ENCODE peak calls at places on chromosomes 5 and 9, in ten cellular contexts. B, V, O, J, W, K, M, E, A and H are unnamed samples.

GRCh38 chr9:98709968-98710965 is 1.5 kb upstream of the GABBR2 start:
- DNase-seq in V (no peak), A (no peak), E (no peak), J (peak), W (no peak), B (no peak), O (no peak), M (no peak), K (no peak), H (no peak)

GRCh38 chr9:71783120-71783523 is 14.8 kb upstream of the CEMIP2 start:
- DNase-seq in V (peak), E (peak), W (no peak), A (no peak), B (no peak), K (no peak), M (peak), O (no peak), J (peak), H (no peak)

GRCh38 chr9:106482733-106483132 is 380.2 kb upstream of the ZNF462 start:
- DNase-seq in B (no peak), J (no peak), M (no peak), V (no peak), A (no peak), E (no peak), K (no peak), O (no peak), W (no peak), H (no peak)

GRCh38 chr5:171937351-171937750 is 69.1 kb downstream of the FBXW11 start:
- DNase-seq in J (no peak), O (no peak), K (no peak), E (no peak), M (no peak), W (no peak), B (no peak), A (no peak), V (no peak), H (no peak)

GRCh38 chr5:98432378-98432777 is 341.1 kb upstream of the RGMB start:
- DNase-seq in V (no peak), E (no peak), K (no peak), A (no peak), W (no peak), M (no peak), J (peak), B (no peak), O (no peak), H (no peak)

GRCh38 chr9:134474058-134474370 is 147.8 kb downstream of the RXRA start:
- DNase-seq in K (no peak), O (no peak), M (no peak), E (no peak), V (no peak), J (no peak), A (no peak), B (no peak), W (peak), H (no peak)

GRCh38 chr5:39547548-39548154 is 122.9 kb upstream of the DAB2 start:
- DNase-seq in B (no peak), E (peak), M (no peak), J (no peak), V (no peak), O (peak), K (no peak), A (peak), W (peak), H (no peak)

GRCh38 chr9:130118841-130119520 is 53.2 kb upstream of the NCS1 start:
- DNase-seq in K (no peak), J (peak), O (no peak), E (no peak), B (no peak), W (no peak), V (no peak), A (no peak), M (no peak), H (no peak)

GRCh38 chr9:13568446-13568845 is 289.0 kb upstream of the MPDZ start:
- DNase-seq in M (no peak), K (no peak), E (no peak), A (no peak), B (no peak), V (no peak), J (no peak), O (no peak), W (peak), H (no peak)

GRCh38 chr9:93644397-93645088 is 68.2 kb downstream of the PHF2 start:
- DNase-seq in O (no peak), A (no peak), E (no peak), M (peak), V (no peak), W (no peak), B (peak), J (no peak), K (no peak), H (no peak)

GRCh38 chr9:36566813-36567217 is 5.9 kb upstream of the MELK start:
- DNase-seq in M (peak), V (no peak), O (peak), E (no peak), K (no peak), A (peak), W (peak), J (no peak), B (no peak), H (peak)

GRCh38 chr5:75335952-75336624 is 932 bp upstream of the HMGCR start:
- DNase-seq in M (no peak), B (peak), J (no peak), A (peak), W (no peak), O (peak), V (no peak), K (no peak), E (peak), H (no peak)

GRCh38 chr5:145863005-145863404 is 9.8 kb downstream of the GRXCR2 start:
- DNase-seq in B (no peak), A (no peak), M (no peak), J (no peak), K (no peak), W (no peak), E (no peak), V (no peak), O (no peak), H (no peak)

GRCh38 chr9:126569036-126569435 is 44.7 kb upstream of the LMX1B start:
- DNase-seq in M (no peak), J (no peak), K (no peak), B (no peak), O (no peak), W (no peak), V (no peak), E (no peak), A (no peak), H (no peak)

GRCh38 chr5:178642351-178642909 is 15.6 kb upstream of the CLK4 start:
- DNase-seq in V (no peak), K (no peak), J (no peak), B (peak), O (no peak), A (no peak), W (no peak), M (no peak), E (no peak), H (peak)

GRCh38 chr5:1110930-1111726 is 735 bp downstream of the SLC12A7 start:
- DNase-seq in K (no peak), B (no peak), M (peak), V (no peak), O (no peak), E (no peak), W (peak), A (peak), J (peak), H (no peak)

GRCh38 chr9:84031534-84031933 is 50.9 kb downstream of the RMI1 start:
- DNase-seq in E (no peak), V (no peak), M (no peak), W (no peak), K (no peak), A (no peak), B (no peak), O (no peak), J (no peak), H (no peak)

GRCh38 chr5:121967187-121967586 is 5.4 kb downstream of the SRFBP1 start:
- DNase-seq in E (no peak), K (no peak), B (no peak), V (no peak), J (no peak), M (no peak), O (no peak), W (no peak), A (no peak), H (no peak)

GRCh38 chr5:96516631-96517071 is 83.6 kb upstream of the PCSK1 start:
- DNase-seq in E (no peak), O (no peak), W (no peak), A (no peak), K (no peak), M (no peak), B (no peak), V (no peak), J (no peak), H (no peak)

GRCh38 chr5:62692946-62693713 is 114.5 kb downstream of the LRRC70 start:
- DNase-seq in W (no peak), A (no peak), M (no peak), V (no peak), B (no peak), O (no peak), J (no peak), E (no peak), K (no peak), H (no peak)

GRCh38 chr5:104793031-104793430 is 1230.4 kb upstream of the NUDT12 start:
- DNase-seq in M (no peak), B (no peak), V (no peak), K (no peak), W (no peak), E (no peak), J (no peak), O (no peak), A (no peak), H (no peak)

DNA sequence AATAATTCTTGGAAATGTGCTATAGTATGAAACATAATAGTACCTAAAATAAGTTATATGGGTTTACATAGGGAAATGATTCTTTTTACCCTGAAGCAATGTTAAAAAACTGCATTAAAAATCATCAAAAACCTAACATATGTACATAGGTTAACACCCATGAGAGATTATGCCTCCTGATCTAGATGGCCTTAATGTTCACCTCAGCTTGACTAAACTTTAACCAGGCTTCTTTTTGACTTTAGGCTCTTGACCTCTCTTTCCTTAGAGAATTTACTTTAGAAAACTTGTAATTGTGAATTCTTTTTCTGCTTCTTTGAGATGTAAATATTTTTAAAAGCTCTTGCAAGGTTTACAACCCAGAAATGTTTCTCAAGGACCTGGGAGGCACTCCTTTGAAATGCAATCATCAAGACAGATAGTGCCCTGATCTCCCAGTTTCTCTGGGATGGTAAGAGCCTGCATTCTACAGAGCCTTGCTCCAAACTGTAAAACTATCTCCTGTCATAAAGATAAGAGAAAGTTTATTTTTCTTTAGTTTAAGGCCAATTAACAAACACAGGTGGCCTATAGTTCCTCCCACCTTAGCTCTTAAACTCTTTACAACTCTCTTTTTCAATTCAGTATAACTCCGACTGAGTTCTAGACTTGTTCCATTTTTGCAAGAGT is 1231.0 kb upstream of the NUDT12 start:
- DNase-seq in M (no peak), W (no peak), K (no peak), O (no peak), B (no peak), E (no peak), J (no peak), A (no peak), V (no peak), H (no peak)
- H3K27ac ChIP-seq in M (no peak), W (no peak), K (no peak), O (no peak), B (no peak), E (no peak), J (no peak), A (no peak), V (no peak), H (no peak)

DNA sequence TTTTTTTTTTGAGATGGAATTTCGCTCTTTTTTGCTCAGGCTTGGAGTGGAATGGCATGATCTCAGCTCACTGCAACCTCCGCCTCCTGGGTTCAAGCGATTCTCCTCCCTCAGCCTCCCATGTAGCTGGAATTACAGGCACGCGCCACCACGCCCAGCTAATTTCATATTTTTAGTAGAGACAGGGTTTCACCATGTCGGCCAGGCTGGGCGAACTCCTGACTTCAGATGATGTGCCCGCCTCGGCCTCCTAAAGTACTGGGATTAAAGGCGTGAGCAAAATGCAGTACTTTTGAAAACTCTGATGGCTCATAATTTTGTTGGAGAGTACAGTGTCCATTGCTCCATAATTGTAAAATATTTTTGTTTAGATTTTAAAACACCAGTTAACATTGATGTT is 52.6 kb downstream of the CCNH start:
- DNase-seq in W (no peak), M (no peak), V (no peak), B (no peak), J (no peak), K (no peak), O (no peak), E (no peak), A (no peak), H (no peak)
- H3K27ac ChIP-seq in W (no peak), M (no peak), V (no peak), B (no peak), J (no peak), K (no peak), O (no peak), E (no peak), A (no peak), H (no peak)

GRCh38 chr9:137297966-137298365 is 4.1 kb downstream of the NRARP start:
- DNase-seq in K (no peak), E (no peak), B (no peak), O (no peak), A (peak), V (no peak), W (no peak), J (peak), M (peak), H (no peak)
- H3K27ac ChIP-seq in K (peak), E (no peak), B (no peak), O (peak), A (peak), V (peak), W (peak), J (no peak), M (peak), H (peak)

GRCh38 chr5:150542933-150543445 is 35.1 kb downstream of the NDST1 start:
- DNase-seq in K (no peak), M (no peak), W (no peak), J (no peak), V (no peak), A (no peak), O (no peak), E (no peak), B (no peak), H (no peak)

GRCh38 chr5:150541397-150541675 is 33.4 kb downstream of the NDST1 start:
- DNase-seq in E (no peak), B (no peak), W (no peak), O (no peak), V (no peak), M (no peak), A (no peak), J (no peak), K (no peak), H (no peak)

GRCh38 chr5:150545246-150545645 is 37.3 kb downstream of the NDST1 start:
- DNase-seq in B (no peak), J (no peak), A (no peak), E (no peak), V (no peak), O (no peak), K (no peak), M (no peak), W (no peak), H (no peak)

GRCh38 chr5:150541895-150542294 is 34.0 kb downstream of the NDST1 start:
- DNase-seq in V (no peak), J (no peak), K (no peak), A (no peak), E (no peak), W (no peak), M (no peak), B (no peak), O (no peak), H (no peak)

GRCh38 chr5:150544606-150545219 is 36.8 kb downstream of the NDST1 start:
- DNase-seq in A (peak), J (peak), K (no peak), O (peak), E (peak), M (peak), B (peak), W (peak), V (peak), H (peak)
- H3K27ac ChIP-seq in A (no peak), J (no peak), K (no peak), O (no peak), E (no peak), M (no peak), B (no peak), W (no peak), V (no peak), H (no peak)

DNA sequence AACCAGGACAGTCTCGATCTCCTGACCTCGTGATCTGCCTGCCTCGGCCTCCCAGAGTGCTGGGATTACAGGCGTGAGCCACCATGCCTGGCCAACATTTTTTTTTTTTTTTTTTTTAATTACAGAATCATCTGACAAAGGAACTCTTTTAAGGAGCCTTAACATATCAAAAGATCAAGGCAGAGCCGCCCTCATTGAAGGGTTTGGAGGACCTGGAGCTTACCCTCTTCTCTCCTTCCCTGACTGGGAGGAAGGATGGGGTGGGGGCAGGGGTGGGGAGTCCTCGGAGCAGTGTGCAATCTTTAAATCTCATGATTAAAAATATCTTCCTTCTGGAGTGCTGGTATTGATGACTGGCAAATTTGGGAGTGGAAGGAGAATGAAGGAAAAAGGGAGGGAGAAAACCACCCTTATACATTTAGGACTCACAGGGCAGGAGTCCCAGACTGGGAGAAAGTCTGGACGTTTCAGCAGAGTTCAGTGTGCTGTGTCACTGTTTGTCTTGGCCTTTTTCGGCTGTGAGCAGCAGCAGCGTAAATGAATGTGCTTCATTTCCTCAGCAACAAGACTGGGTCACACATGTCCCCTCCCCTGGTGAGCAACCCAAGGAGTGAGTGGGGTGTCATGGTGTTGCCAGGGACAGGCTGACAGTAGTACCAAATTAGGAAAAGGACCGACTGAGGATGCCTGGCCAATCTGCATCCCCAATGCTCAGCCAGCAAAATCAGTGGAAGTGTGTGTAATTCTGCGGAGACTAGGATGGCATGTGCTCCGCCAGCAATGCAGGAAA is 115.3 kb upstream of the BNC2 start:
- DNase-seq in K (no peak), A (no peak), E (no peak), V (no peak), B (no peak), W (peak), J (no peak), M (no peak), O (peak), H (no peak)
- H3K27ac ChIP-seq in K (peak), A (no peak), E (no peak), V (no peak), B (peak), W (no peak), J (no peak), M (no peak), O (peak), H (no peak)

GRCh38 chr5:36705055-36705454 is 98.6 kb downstream of the SLC1A3 start:
- DNase-seq in K (no peak), W (no peak), B (no peak), E (no peak), V (no peak), A (no peak), J (no peak), O (no peak), M (no peak), H (no peak)
- H3K27ac ChIP-seq in K (no peak), W (peak), B (no peak), E (no peak), V (no peak), A (no peak), J (no peak), O (no peak), M (no peak), H (no peak)

GRCh38 chr9:136343121-136343883 is 16.0 kb downstream of the GPSM1 start:
- DNase-seq in W (peak), M (no peak), E (no peak), A (peak), K (no peak), J (no peak), V (no peak), B (no peak), O (no peak), H (no peak)
- H3K27ac ChIP-seq in W (peak), M (peak), E (no peak), A (peak), K (peak), J (peak), V (no peak), B (no peak), O (no peak), H (no peak)

DNA sequence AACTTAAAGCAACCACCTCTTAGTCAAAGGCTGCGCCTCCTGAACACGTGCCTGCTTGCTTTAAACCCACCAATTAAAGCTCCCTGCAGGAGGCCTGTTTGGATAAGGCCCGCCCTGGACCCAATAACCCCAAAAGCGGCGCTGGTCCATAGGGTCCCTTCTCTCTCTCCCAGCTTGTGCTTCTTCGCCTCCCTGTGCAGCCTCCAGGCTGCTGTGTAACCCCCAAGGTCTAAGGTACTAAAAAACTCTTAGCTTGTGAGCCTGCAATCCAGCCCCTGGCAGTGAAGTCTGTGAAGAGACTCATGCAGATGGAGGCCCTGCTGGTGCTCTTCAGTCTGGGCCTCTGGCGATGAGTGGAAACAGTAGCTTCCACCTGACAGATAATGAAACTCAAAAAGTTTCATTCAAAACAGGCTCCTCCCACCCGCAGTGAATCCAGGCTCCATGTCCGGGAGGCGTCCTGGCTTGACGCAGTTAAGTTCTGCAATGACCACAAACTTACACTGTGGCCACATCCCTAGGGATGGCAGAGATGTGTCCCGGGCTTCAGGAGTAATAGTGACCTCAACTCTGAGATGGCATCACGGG is 97.3 kb downstream of the PRRT1B start:
- DNase-seq in A (no peak), W (no peak), B (peak), M (no peak), K (no peak), E (no peak), J (no peak), O (no peak), V (no peak), H (no peak)
- H3K27ac ChIP-seq in A (no peak), W (peak), B (no peak), M (no peak), K (peak), E (no peak), J (no peak), O (peak), V (peak), H (peak)

GRCh38 chr9:109968332-109968657 is 188.3 kb downstream of the PALM2AKAP2 start:
- DNase-seq in W (no peak), K (no peak), J (no peak), A (no peak), B (no peak), O (no peak), M (no peak), V (no peak), E (no peak), H (no peak)
- H3K27ac ChIP-seq in W (peak), K (no peak), J (no peak), A (no peak), B (no peak), O (no peak), M (peak), V (peak), E (peak), H (no peak)

GRCh38 chr5:91182763-91183162 is 200.4 kb downstream of the ARRDC3 start:
- DNase-seq in K (no peak), B (no peak), J (peak), V (no peak), M (no peak), O (no peak), W (no peak), E (peak), A (no peak), H (no peak)

GRCh38 chr5:91177639-91178038 is 205.5 kb downstream of the ARRDC3 start:
- DNase-seq in B (no peak), O (no peak), M (no peak), E (no peak), V (no peak), J (no peak), A (no peak), K (no peak), W (no peak), H (peak)

GRCh38 chr5:91178461-91178860 is 204.7 kb downstream of the ARRDC3 start:
- DNase-seq in M (no peak), B (no peak), A (no peak), K (no peak), O (no peak), E (no peak), W (no peak), J (no peak), V (no peak), H (no peak)

GRCh38 chr5:91179018-91179417 is 204.1 kb downstream of the ARRDC3 start:
- DNase-seq in B (no peak), K (no peak), J (no peak), O (no peak), E (no peak), A (no peak), M (no peak), W (no peak), V (no peak), H (no peak)

GRCh38 chr5:91180506-91180905 is 202.6 kb downstream of the ARRDC3 start:
- DNase-seq in A (no peak), E (no peak), J (no peak), W (no peak), B (no peak), M (no peak), O (no peak), K (no peak), V (no peak), H (no peak)
- H3K27ac ChIP-seq in A (no peak), E (no peak), J (no peak), W (no peak), B (no peak), M (no peak), O (no peak), K (no peak), V (no peak), H (no peak)